ENCODE peak calls at places on chromosomes 3 and 15, in ten cellular contexts. Q is mammary epithelial cell, N is SJSA1, T is aorta, U is breast epithelium, A is tibial artery, C is left ventricle myocardium inferior, J is Karpas-422, V is lung, D is PC-9. F is an unnamed sample.

GRCh38 chr15:70195808-70196304 is 98.1 kb upstream of the TLE3 start:
- DNase-seq in Q (peak; percentile 87), N (peak; percentile 75), T (peak; percentile 93), U (peak; percentile 61), A (peak; percentile 95), C (peak; percentile 80), J (no peak), V (peak; percentile 51), D (peak; percentile 61), F (peak; percentile 83)

GRCh38 chr3:171960159-171960558 is 79.2 kb upstream of the FNDC3B start:
- DNase-seq in Q (no peak), N (no peak), T (no peak), U (no peak), A (no peak), C (no peak), J (no peak), V (no peak), D (no peak), F (no peak)

GRCh38 chr3:120331071-120331470 is 18.1 kb downstream of the LRRC58 start:
- DNase-seq in Q (no peak), N (no peak), T (no peak), U (no peak), A (no peak), C (no peak), J (no peak), V (no peak), D (no peak), F (no peak)

GRCh38 chr3:171260899-171261298 is 199.3 kb downstream of the TNIK start:
- DNase-seq in Q (no peak), N (no peak), T (no peak), U (no peak), A (no peak), C (no peak), J (no peak), V (no peak), D (peak; percentile 54), F (no peak)

GRCh38 chr3:53902711-53903110 is 11.1 kb upstream of the SELENOK start:
- DNase-seq in Q (no peak), N (no peak), T (no peak), U (no peak), A (no peak), C (no peak), J (no peak), V (no peak), D (no peak), F (no peak)

GRCh38 chr15:60379466-60380274 is 18.1 kb downstream of the ANXA2 start:
- DNase-seq in Q (peak; percentile 93), N (peak; percentile 79), T (no peak), U (no peak), A (no peak), C (no peak), J (no peak), V (no peak), D (peak; percentile 86), F (no peak)

GRCh38 chr15:81981888-81982287 is 63.9 kb downstream of the MEX3B start:
- DNase-seq in Q (no peak), N (no peak), T (no peak), U (no peak), A (no peak), C (no peak), J (no peak), V (no peak), D (no peak), F (no peak)

GRCh38 chr3:112333002-112333385 is at the start of gene CD200:
- DNase-seq in Q (peak; percentile 63), N (peak; percentile 42), T (peak; percentile 74), U (peak; percentile 54), A (peak; percentile 84), C (peak; percentile 37), J (no peak), V (peak; percentile 35), D (no peak), F (no peak)

GRCh38 chr3:172277151-172277652 is 171.1 kb downstream of the GHSR start:
- DNase-seq in Q (no peak), N (no peak), T (no peak), U (no peak), A (no peak), C (no peak), J (no peak), V (no peak), D (no peak), F (no peak)

GRCh38 chr3:120791958-120792357 is 49.4 kb downstream of the GTF2E1 start:
- DNase-seq in Q (peak; percentile 4), N (peak; percentile 41), T (no peak), U (no peak), A (no peak), C (no peak), J (no peak), V (no peak), D (no peak), F (no peak)

GRCh38 chr3:184543256-184543655 is 18.3 kb upstream of the EPHB3 start:
- DNase-seq in Q (no peak), N (no peak), T (no peak), U (no peak), A (no peak), C (no peak), J (no peak), V (peak; percentile 25), D (no peak), F (no peak)

GRCh38 chr3:8981700-8982099 is 18.4 kb upstream of the RAD18 start:
- DNase-seq in Q (no peak), N (no peak), T (no peak), U (no peak), A (no peak), C (no peak), J (no peak), V (no peak), D (no peak), F (no peak)

GRCh38 chr3:158845748-158846350 is 44.0 kb downstream of the MFSD1 start:
- DNase-seq in Q (no peak), N (no peak), T (no peak), U (no peak), A (no peak), C (no peak), J (peak; percentile 82), V (no peak), D (peak; percentile 49), F (peak; percentile 9)

DNA sequence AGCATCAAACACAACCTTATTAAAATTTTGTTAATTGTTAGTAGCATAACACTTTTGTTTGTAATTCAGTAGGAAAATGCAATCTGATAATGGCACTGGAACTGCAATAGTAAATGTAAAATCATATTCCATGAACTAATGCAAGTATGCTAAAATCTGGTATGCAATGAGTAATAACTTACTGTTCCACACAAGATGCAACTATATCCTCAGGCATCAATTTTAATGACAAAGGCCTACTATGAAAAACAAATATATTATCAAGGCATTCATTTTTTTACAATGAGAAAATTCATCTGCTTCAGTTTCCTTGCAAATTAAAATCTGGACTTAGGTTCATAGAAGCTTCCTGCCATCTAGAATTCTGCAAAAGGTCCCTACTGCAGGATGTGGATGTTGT is 1.4 kb upstream of the NSMCE3 start:
- DNase-seq in Q (peak; percentile 28), N (no peak), T (no peak), U (no peak), A (no peak), C (no peak), J (no peak), V (no peak), D (no peak), F (no peak)
- H3K27ac ChIP-seq in Q (no peak overlapping the region), N (no peak overlapping the region), T (no peak overlapping the region), U (no peak overlapping the region), A (no peak overlapping the region), C (no peak overlapping the region), J (peak overlapping the region; percentile 90), V (no peak overlapping the region), D (no peak overlapping the region), F (no peak overlapping the region)

GRCh38 chr15:41491889-41492288 is 1.8 kb upstream of the ITPKA start:
- DNase-seq in Q (no peak), N (no peak), T (no peak), U (no peak), A (no peak), C (no peak), J (no peak), V (no peak), D (no peak), F (no peak)

GRCh38 chr15:41493205-41493901 is at the start of gene ITPKA:
- DNase-seq in Q (peak; percentile 69), N (peak; percentile 83), T (peak; percentile 81), U (no peak), A (peak; percentile 85), C (peak; percentile 77), J (peak; percentile 81), V (peak; percentile 56), D (peak; percentile 63), F (peak; percentile 70)

GRCh38 chr15:41494190-41494921 is 682 bp downstream of the ITPKA start:
- DNase-seq in Q (no peak), N (no peak), T (no peak), U (no peak), A (no peak), C (no peak), J (no peak), V (no peak), D (no peak), F (peak; percentile 74)

GRCh38 chr15:41493902-41494189 is 172 bp downstream of the ITPKA start:
- DNase-seq in Q (no peak), N (no peak), T (no peak), U (no peak), A (no peak), C (no peak), J (no peak), V (no peak), D (no peak), F (no peak)

GRCh38 chr15:41492597-41493204 is 973 bp upstream of the ITPKA start:
- DNase-seq in Q (no peak), N (no peak), T (no peak), U (no peak), A (no peak), C (no peak), J (no peak), V (no peak), D (no peak), F (no peak)
- H3K27me3 ChIP-seq in Q (peaks cover 24% of the 10 kb centered on the region), N (no peaks in the 10 kb centered on the region), T (no peaks in the 10 kb centered on the region), U (peaks cover 7% of the 10 kb centered on the region), A (peaks cover 37% of the 10 kb centered on the region), C (peaks cover 73% of the 10 kb centered on the region), J (no peaks in the 10 kb centered on the region), V (no peaks in the 10 kb centered on the region), D (no peaks in the 10 kb centered on the region), F (no peaks in the 10 kb centered on the region)

GRCh38 chr15:75650908-75651809 is 3.4 kb downstream of the SNX33 start:
- DNase-seq in Q (no peak), N (no peak), T (peak; percentile 85), U (no peak), A (peak; percentile 88), C (peak; percentile 77), J (no peak), V (no peak), D (no peak), F (peak; percentile 80)
- H3K4me1 ChIP-seq in Q (peaks cover 73% of the 10 kb centered on the region), N (peaks cover 44% of the 10 kb centered on the region), T (no peaks in the 10 kb centered on the region), U (peaks cover 57% of the 10 kb centered on the region), A (peaks cover 73% of the 10 kb centered on the region), C (peaks cover 98% of the 10 kb centered on the region), J (peaks cover 17% of the 10 kb centered on the region), V (peaks cover 4% of the 10 kb centered on the region), D (peaks cover 69% of the 10 kb centered on the region), F (peaks cover 64% of the 10 kb centered on the region)

GRCh38 chr3:97979610-97980009 is 7.4 kb upstream of the RIOX2 start:
- DNase-seq in Q (no peak), N (no peak), T (no peak), U (no peak), A (no peak), C (peak; percentile 43), J (no peak), V (no peak), D (no peak), F (no peak)

GRCh38 chr3:97984061-97984460 is 11.8 kb upstream of the RIOX2 start:
- DNase-seq in Q (no peak), N (no peak), T (no peak), U (no peak), A (no peak), C (no peak), J (no peak), V (no peak), D (no peak), F (no peak)

GRCh38 chr3:97981886-97982285 is 9.7 kb upstream of the RIOX2 start:
- DNase-seq in Q (no peak), N (no peak), T (no peak), U (no peak), A (no peak), C (no peak), J (no peak), V (no peak), D (peak; percentile 56), F (no peak)
- H3K27ac ChIP-seq in Q (no peak overlapping the region), N (no peak overlapping the region), T (no peak overlapping the region), U (no peak overlapping the region), A (no peak overlapping the region), C (no peak overlapping the region), J (no peak overlapping the region), V (no peak overlapping the region), D (no peak overlapping the region), F (no peak overlapping the region)